ENCODE peak calls at places on chromosome 12, in four cellular contexts. W is cardiac muscle cell, T is lower lobe of right lung, X is left ventricle myocardium inferior. J is an unnamed sample.
A peak's percentile ranks its signal among the peaks of the same experiment; 100 is the strongest.

GRCh38 chr12:28104893-28105864 is 85.1 kb upstream of the CCDC91 start:
- DNase-seq in X (no peak), T (no peak), W (no peak), J (no peak)

GRCh38 chr12:94535614-94535932 is 75.9 kb upstream of the CEP83 start:
- DNase-seq in T (no peak), W (no peak), X (no peak), J (no peak)

GRCh38 chr12:32032205-32032810 is 73.1 kb downstream of the RESF1 start:
- DNase-seq in W (peak; percentile 20), X (no peak), T (no peak), J (no peak)

GRCh38 chr12:53213348-53213747 is 6.3 kb upstream of the ITGB7 start:
- DNase-seq in X (peak; percentile 87), W (peak; percentile 87), T (peak; percentile 90), J (peak; percentile 92)

GRCh38 chr12:54126696-54127537 is 61.9 kb downstream of the SMUG1 start:
- DNase-seq in W (no peak), X (peak; percentile 66), T (peak; percentile 60), J (no peak)

GRCh38 chr12:19382111-19382526 is 57.2 kb upstream of the AEBP2 start:
- DNase-seq in X (no peak), W (no peak), T (no peak), J (peak; percentile 16)

GRCh38 chr12:128853321-128854197 is at the start of gene GLT1D1:
- DNase-seq in W (peak; percentile 29), X (no peak), T (no peak), J (no peak)

GRCh38 chr12:69068431-69068830 is 135.5 kb upstream of the CPM start:
- DNase-seq in W (no peak), X (no peak), T (no peak), J (no peak)

GRCh38 chr12:94445662-94446061 is 14.0 kb downstream of the CEP83 start:
- DNase-seq in X (no peak), W (no peak), T (no peak), J (no peak)

GRCh38 chr12:107014050-107014449 is 27.1 kb upstream of the MTERF2 start:
- DNase-seq in W (peak; percentile 16), T (no peak), X (no peak), J (no peak)

GRCh38 chr12:6279631-6280030 is 30.9 kb upstream of the PLEKHG6 start:
- DNase-seq in X (no peak), W (no peak), T (peak; percentile 50), J (peak; percentile 62)

GRCh38 chr12:6281081-6281809 is 29.2 kb upstream of the PLEKHG6 start:
- DNase-seq in T (no peak), X (no peak), W (no peak), J (peak; percentile 51)

GRCh38 chr12:6280053-6280469 is 30.4 kb upstream of the PLEKHG6 start:
- DNase-seq in W (no peak), X (no peak), T (peak; percentile 70), J (peak; percentile 79)

GRCh38 chr12:6279256-6279628 is 31.2 kb upstream of the PLEKHG6 start:
- DNase-seq in X (no peak), T (peak; percentile 38), W (no peak), J (peak; percentile 60)

GRCh38 chr12:6280672-6281071 is 29.8 kb upstream of the PLEKHG6 start:
- DNase-seq in T (peak; percentile 42), X (no peak), W (no peak), J (peak; percentile 52)
- H3K27ac ChIP-seq in T (peak overlapping the region; percentile 63), X (peak overlapping the region; percentile 91), W (no peak overlapping the region), J (peak overlapping the region; percentile 95)

DNA sequence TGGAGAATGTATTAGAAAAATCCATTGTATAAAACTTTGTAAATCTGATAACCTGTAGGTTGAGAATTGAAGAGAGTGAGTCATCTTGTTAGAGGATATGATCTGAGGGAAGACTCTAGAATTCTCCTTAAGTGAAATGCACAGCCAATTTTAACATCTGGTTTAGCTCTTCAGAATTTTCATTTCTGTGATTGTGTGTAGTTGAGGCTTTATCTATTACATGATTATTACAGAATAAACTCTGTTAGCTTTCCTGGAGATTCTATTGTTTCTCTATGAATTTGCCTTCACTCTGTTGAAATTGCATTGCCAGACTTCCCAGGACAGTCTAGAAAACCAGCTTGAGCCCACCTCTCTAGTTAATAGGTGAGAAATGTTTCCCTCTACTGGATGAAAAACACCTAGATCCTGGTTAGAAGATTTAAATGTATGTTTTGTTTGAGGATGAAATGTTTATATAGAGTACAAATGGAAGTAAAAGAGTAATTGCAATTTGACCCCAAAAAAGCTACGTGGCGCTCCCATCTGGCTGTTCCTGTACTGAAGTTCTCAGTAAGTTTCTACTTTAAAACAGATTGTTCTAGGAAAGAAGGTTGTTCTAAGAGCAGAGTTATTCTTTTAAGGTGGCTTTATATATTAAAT is 2.9 kb downstream of the NUDT4 start:
- DNase-seq in X (no peak), T (no peak), W (no peak), J (no peak)
- TF ChIP-seq CTCF in X (no peak), T (no peak), W (peak; percentile 27), J (peak; percentile 20)

GRCh38 chr12:47014474-47014873 is 64.9 kb upstream of the PCED1B start:
- DNase-seq in W (no peak), X (no peak), T (no peak), J (no peak)

GRCh38 chr12:47020211-47020821 is 59.1 kb upstream of the PCED1B start:
- DNase-seq in W (no peak), X (no peak), T (no peak), J (no peak)

GRCh38 chr12:47017901-47018479 is 61.4 kb upstream of the PCED1B start:
- DNase-seq in X (no peak), T (no peak), W (no peak), J (no peak)

GRCh38 chr12:47015381-47015780 is 64.0 kb upstream of the PCED1B start:
- DNase-seq in T (no peak), X (no peak), W (no peak), J (no peak)

DNA sequence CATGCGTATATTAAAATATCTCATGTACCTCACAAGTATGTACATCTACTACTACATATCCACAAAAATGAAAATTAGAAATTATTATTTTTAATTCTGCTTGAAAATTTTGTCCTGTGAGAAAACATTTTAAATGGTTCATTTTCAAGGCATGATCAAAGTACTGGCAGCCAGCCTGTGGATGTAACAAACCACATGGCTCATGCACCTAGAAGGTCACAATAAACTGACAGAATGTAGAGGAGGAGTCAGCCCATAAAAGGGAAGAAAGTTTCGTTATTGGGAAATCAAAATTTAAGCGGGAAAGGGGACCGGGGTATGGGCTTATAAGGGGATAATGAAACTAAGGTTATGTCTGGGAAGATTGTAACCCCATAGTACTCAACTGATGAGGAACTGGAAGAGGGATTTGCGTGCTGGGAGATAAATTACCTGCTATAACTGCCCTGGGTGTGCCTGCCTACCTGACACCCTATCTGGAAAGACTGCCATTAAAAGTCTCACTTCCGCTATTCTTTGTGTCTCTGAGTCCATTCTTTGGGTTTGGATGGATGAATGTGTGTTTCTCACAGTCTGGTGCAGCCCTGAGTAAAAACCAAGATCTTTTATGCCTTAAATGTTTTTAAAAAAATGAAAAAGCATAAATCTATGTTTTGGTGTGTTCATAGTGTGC is 62.2 kb upstream of the PCED1B start:
- DNase-seq in W (no peak), X (no peak), T (no peak), J (no peak)
- H3K4me1 ChIP-seq in W (no peaks in the 10 kb centered on the region), X (no peaks in the 10 kb centered on the region), T (no peaks in the 10 kb centered on the region), J (no peaks in the 10 kb centered on the region)

GRCh38 chr12:93102744-93103143 is 173.6 kb upstream of the EEA1 start:
- DNase-seq in X (no peak), T (no peak), W (no peak), J (no peak)

GRCh38 chr12:93102289-93102688 is 173.2 kb upstream of the EEA1 start:
- DNase-seq in X (no peak), T (no peak), W (no peak), J (no peak)

GRCh38 chr12:93099777-93100176 is 170.7 kb upstream of the EEA1 start:
- DNase-seq in X (no peak), T (no peak), W (no peak), J (no peak)

GRCh38 chr12:93101367-93101766 is 172.3 kb upstream of the EEA1 start:
- DNase-seq in W (no peak), T (no peak), X (no peak), J (no peak)

GRCh38 chr12:93100610-93101009 is 171.5 kb upstream of the EEA1 start:
- DNase-seq in X (no peak), W (no peak), T (no peak), J (no peak)
- H3K27ac ChIP-seq in X (no peak overlapping the region), W (no peak overlapping the region), T (no peak overlapping the region), J (no peak overlapping the region)